ENCODE peak calls at places on chromosomes 2 and 18, in eight cellular contexts. L is AG04450, Q is left ventricle myocardium inferior, V is cardiac muscle cell, E is heart left ventricle, A is WERI-Rb-1, X is PC-9, Y is A549. U is an unnamed sample.

GRCh38 chr2:62774555-62775366 is 69.2 kb downstream of the EHBP1 start:
- DNase-seq in L (no peak), Q (no peak), V (peak; percentile 57), E (no peak), A (no peak), X (peak; percentile 29), Y (peak; percentile 83), U (no peak)

GRCh38 chr2:15471606-15472005 is 89.5 kb downstream of the NBAS start:
- DNase-seq in L (no peak), Q (no peak), V (no peak), E (no peak), A (no peak), X (no peak), Y (peak; percentile 29), U (no peak)

GRCh38 chr2:12725238-12726187 is 8.8 kb downstream of the TRIB2 start:
- DNase-seq in L (no peak), Q (no peak), V (no peak), E (no peak), A (no peak), X (no peak), Y (no peak), U (no peak)

GRCh38 chr2:66436546-66436945 is 1.6 kb downstream of the MEIS1 start:
- DNase-seq in L (no peak), Q (no peak), V (no peak), E (no peak), A (no peak), X (no peak), Y (no peak), U (no peak)

GRCh38 chr18:78293940-78294401 is 685.6 kb upstream of the SALL3 start:
- DNase-seq in L (no peak), Q (no peak), V (no peak), E (no peak), A (no peak), X (no peak), Y (no peak), U (no peak)

GRCh38 chr2:28447943-28448737 is 47.7 kb upstream of the PLB1 start:
- DNase-seq in L (peak; percentile 61), Q (no peak), V (no peak), E (no peak), A (no peak), X (no peak), Y (peak; percentile 41), U (no peak)

GRCh38 chr2:234251326-234252271 is 201.1 kb downstream of the SPP2 start:
- DNase-seq in L (peak; percentile 90), Q (no peak), V (no peak), E (no peak), A (no peak), X (peak; percentile 81), Y (peak; percentile 91), U (no peak)

GRCh38 chr2:37554157-37554515 is 117.3 kb downstream of the CDC42EP3 start:
- DNase-seq in L (no peak), Q (no peak), V (no peak), E (no peak), A (no peak), X (no peak), Y (no peak), U (no peak)

GRCh38 chr18:9629709-9630108 is 15.3 kb upstream of the PPP4R1 start:
- DNase-seq in L (no peak), Q (no peak), V (no peak), E (no peak), A (peak; percentile 29), X (no peak), Y (no peak), U (no peak)

GRCh38 chr18:13398631-13399030 is 180.1 kb downstream of the LDLRAD4 start:
- DNase-seq in L (no peak), Q (no peak), V (no peak), E (no peak), A (no peak), X (no peak), Y (no peak), U (no peak)

GRCh38 chr2:119856469-119856901 is 96.8 kb downstream of the PTPN4 start:
- DNase-seq in L (no peak), Q (no peak), V (no peak), E (no peak), A (no peak), X (no peak), Y (peak; percentile 19), U (no peak)

GRCh38 chr2:95272299-95272751 is 1.9 kb upstream of the PROM2 start:
- DNase-seq in L (no peak), Q (no peak), V (no peak), E (no peak), A (no peak), X (no peak), Y (no peak), U (no peak)

GRCh38 chr2:95329891-95330822 is 33.0 kb downstream of the KCNIP3 start:
- DNase-seq in L (no peak), Q (no peak), V (no peak), E (peak; percentile 61), A (no peak), X (no peak), Y (no peak), U (no peak)

GRCh38 chr2:65583061-65583460 is 150.7 kb upstream of the SPRED2 start:
- DNase-seq in L (no peak), Q (no peak), V (no peak), E (no peak), A (no peak), X (no peak), Y (no peak), U (no peak)

GRCh38 chr2:230719340-230719739 is 6.7 kb downstream of the CAB39 start:
- DNase-seq in L (no peak), Q (no peak), V (no peak), E (no peak), A (no peak), X (no peak), Y (no peak), U (no peak)

GRCh38 chr18:12397793-12398192 is 9.9 kb upstream of the PRELID3A start:
- DNase-seq in L (no peak), Q (no peak), V (no peak), E (no peak), A (no peak), X (no peak), Y (no peak), U (no peak)

GRCh38 chr2:64222942-64223511 is 78.8 kb upstream of the PELI1 start:
- DNase-seq in L (no peak), Q (no peak), V (no peak), E (no peak), A (no peak), X (no peak), Y (no peak), U (no peak)

GRCh38 chr2:41510108-41510507 is 537.7 kb upstream of the PKDCC start:
- DNase-seq in L (no peak), Q (no peak), V (no peak), E (no peak), A (no peak), X (no peak), Y (no peak), U (no peak)

GRCh38 chr2:172208881-172209325 is 106.2 kb upstream of the DLX2 start:
- DNase-seq in L (no peak), Q (no peak), V (no peak), E (no peak), A (no peak), X (peak; percentile 53), Y (no peak), U (no peak)

GRCh38 chr2:110873056-110873502 is 140.7 kb downstream of the ACOXL start:
- DNase-seq in L (no peak), Q (no peak), V (no peak), E (no peak), A (no peak), X (no peak), Y (no peak), U (no peak)

GRCh38 chr2:183477296-183477695 is 353.1 kb downstream of the NUP35 start:
- DNase-seq in L (no peak), Q (no peak), V (no peak), E (no peak), A (no peak), X (no peak), Y (no peak), U (no peak)

DNA sequence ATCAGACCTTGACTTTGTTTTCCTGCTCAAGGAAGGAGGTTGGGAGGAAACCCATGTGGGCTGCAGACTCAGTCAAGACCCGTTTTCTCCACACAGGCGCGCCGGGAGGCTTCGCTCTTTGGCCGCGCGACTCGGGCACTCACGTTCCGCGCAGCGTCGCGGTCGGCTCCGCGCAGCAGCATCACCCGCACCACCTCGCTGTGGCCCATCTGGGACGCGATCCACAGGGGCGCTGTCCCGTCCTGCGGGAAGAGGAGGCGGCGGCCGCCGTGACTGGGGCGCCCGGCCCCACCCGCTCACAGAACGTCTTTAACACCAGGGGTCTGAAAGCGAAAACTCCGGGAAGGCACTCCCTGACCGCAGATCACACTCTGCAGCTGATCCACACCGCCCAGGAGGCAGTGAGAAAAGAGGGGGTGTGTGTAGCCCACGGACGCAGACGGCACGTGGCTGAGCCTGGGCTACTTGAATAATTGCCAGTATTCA is 33.1 kb upstream of the NPC1 start:
- DNase-seq in L (no peak), Q (peak; percentile 21), V (peak; percentile 55), E (peak; percentile 66), A (peak; percentile 19), X (no peak), Y (no peak), U (no peak)
- H3K4me3 ChIP-seq in L (peak overlapping the region; percentile 59), Q (peak overlapping the region; percentile 67), V (peak overlapping the region; percentile 14), E (peak overlapping the region; percentile 39), A (peak overlapping the region; percentile 72), X (no peak overlapping the region), Y (no peak overlapping the region), U (peak overlapping the region; percentile 62)

DNA sequence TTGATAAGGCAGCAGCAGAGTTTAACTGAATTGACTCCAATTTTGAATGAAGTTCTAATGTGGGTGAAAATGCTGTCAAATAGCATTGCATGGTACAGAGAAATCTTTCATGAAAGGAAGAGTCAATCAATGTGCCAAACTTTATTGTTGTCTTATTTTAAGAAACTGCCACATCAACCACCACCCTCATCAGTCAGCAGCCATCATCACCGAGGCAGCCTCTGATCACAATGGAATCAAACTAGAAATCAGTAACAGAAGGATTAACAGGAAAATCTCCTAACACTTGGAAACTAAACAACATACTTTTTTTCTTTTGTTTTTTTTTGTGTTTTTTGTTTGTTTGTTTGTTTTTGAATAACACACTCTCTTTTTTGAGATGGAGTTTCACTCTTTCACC is 9.9 kb downstream of the DNAJC27 start:
- DNase-seq in L (no peak), Q (no peak), V (no peak), E (no peak), A (no peak), X (no peak), Y (no peak), U (no peak)
- TF ChIP-seq CTCF in L (no peak), Q (no peak), V (no peak), E (no peak), A (no peak), X (no peak), Y (no peak), U (no peak)

DNA sequence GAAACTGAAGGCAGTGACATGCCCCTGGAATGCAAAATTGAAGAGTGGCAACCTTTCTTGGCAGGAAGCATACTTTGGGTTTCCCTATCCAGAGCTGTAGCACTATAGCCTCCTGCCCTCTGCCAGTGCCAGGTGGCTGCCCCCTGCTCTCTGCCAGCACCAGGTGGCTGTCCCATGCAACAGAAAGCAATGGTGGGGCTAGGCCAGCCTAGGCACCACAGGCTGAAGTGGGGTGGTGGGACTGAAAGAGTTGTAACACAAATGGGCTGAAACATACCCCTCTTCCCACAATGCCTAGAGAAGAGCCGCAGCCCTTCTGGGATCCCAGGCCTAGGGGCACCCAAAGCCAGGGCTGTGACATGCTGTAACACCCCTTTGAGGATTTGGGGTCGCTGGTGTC is 1739.3 kb upstream of the LRRTM1 start:
- DNase-seq in L (no peak), Q (no peak), V (no peak), E (no peak), A (no peak), X (no peak), Y (no peak), U (no peak)
- H3K9me3 ChIP-seq in L (peaks cover 17% of the 10 kb centered on the region), Q (peaks cover 31% of the 10 kb centered on the region), V (no peaks in the 10 kb centered on the region), E (peaks cover 19% of the 10 kb centered on the region), A (no peaks in the 10 kb centered on the region), X (no peaks in the 10 kb centered on the region), Y (peaks cover 23% of the 10 kb centered on the region), U (no peaks in the 10 kb centered on the region)

GRCh38 chr2:24836706-24837105 is 43.5 kb downstream of the CENPO start:
- DNase-seq in L (no peak), Q (no peak), V (no peak), E (no peak), A (no peak), X (no peak), Y (no peak), U (no peak)
- H3K4me3 ChIP-seq in L (no peak overlapping the region), Q (no peak overlapping the region), V (no peak overlapping the region), E (no peak overlapping the region), A (no peak overlapping the region), X (no peak overlapping the region), Y (no peak overlapping the region), U (no peak overlapping the region)

U was measured in esophagus squamous epithelium.